ENCODE peak calls at places on chromosomes 5 and 9, in five cellular contexts. M, V, S, H and T are unnamed samples.

GRCh38 chr5:160165137-160166068 is 46.2 kb upstream of the PWWP2A start:
- ATAC-seq in M (peak; percentile 92), V (peak; percentile 41), S (peak; percentile 92), H (peak; percentile 79), T (peak; percentile 88)

GRCh38 chr5:77218263-77218662 is 7.8 kb downstream of the PDE8B start:
- ATAC-seq in M (no peak), V (peak; percentile 69), S (peak; percentile 98), H (peak; percentile 61), T (no peak)

GRCh38 chr5:108728566-108729305 is 19.0 kb upstream of the FER start:
- ATAC-seq in M (peak; percentile 66), V (peak; percentile 52), S (peak; percentile 67), H (peak; percentile 52), T (no peak)

GRCh38 chr9:76676857-76677256 is 87.4 kb upstream of the PCA3 start:
- ATAC-seq in M (no peak), V (no peak), S (no peak), H (no peak), T (no peak)

GRCh38 chr5:77483662-77484061 is 8.5 kb downstream of the WDR41 start:
- ATAC-seq in M (no peak), V (no peak), S (no peak), H (no peak), T (no peak)

GRCh38 chr9:33186457-33187168 is 19.5 kb upstream of the B4GALT1 start:
- ATAC-seq in M (peak; percentile 34), V (peak; percentile 67), S (no peak), H (peak; percentile 54), T (peak; percentile 64)

GRCh38 chr9:126248680-126249079 is 77.9 kb upstream of the MVB12B start:
- ATAC-seq in M (no peak), V (no peak), S (no peak), H (no peak), T (no peak)

GRCh38 chr5:128777052-128777451 is 188.2 kb upstream of the SLC27A6 start:
- ATAC-seq in M (no peak), V (peak; percentile 92), S (no peak), H (no peak), T (no peak)

GRCh38 chr9:109467936-109468335 is 30.2 kb downstream of the PTPN3 start:
- ATAC-seq in M (no peak), V (peak; percentile 60), S (no peak), H (no peak), T (no peak)

GRCh38 chr5:177194278-177194677 is 60.7 kb downstream of the NSD1 start:
- ATAC-seq in M (no peak), V (no peak), S (peak; percentile 99), H (no peak), T (peak; percentile 78)

GRCh38 chr9:109100543-109101201 is 19.1 kb downstream of the TMEM245 start:
- ATAC-seq in M (no peak), V (peak; percentile 15), S (no peak), H (no peak), T (no peak)

GRCh38 chr9:130499804-130500263 is 55.1 kb downstream of the ASS1 start:
- ATAC-seq in M (no peak), V (no peak), S (peak; percentile 75), H (peak; percentile 62), T (no peak)

GRCh38 chr9:16241231-16241630 is 629.2 kb downstream of the BNC2 start:
- ATAC-seq in M (no peak), V (no peak), S (no peak), H (no peak), T (no peak)

GRCh38 chr5:96125335-96125891 is 163.8 kb upstream of the ELL2 start:
- ATAC-seq in M (no peak), V (no peak), S (no peak), H (no peak), T (peak; percentile 53)

GRCh38 chr5:122164070-122164435 is 34.7 kb downstream of the ZNF474 start:
- ATAC-seq in M (no peak), V (no peak), S (peak; percentile 64), H (no peak), T (no peak)

GRCh38 chr5:54756796-54757402 is 228.5 kb downstream of the ESM1 start:
- ATAC-seq in M (no peak), V (no peak), S (no peak), H (no peak), T (no peak)

GRCh38 chr5:143427122-143427735 is 23.7 kb upstream of the NR3C1 start:
- ATAC-seq in M (no peak), V (peak; percentile 55), S (no peak), H (no peak), T (no peak)

GRCh38 chr9:81032831-81033230 is 656.5 kb downstream of the TLE1 start:
- ATAC-seq in M (no peak), V (no peak), S (no peak), H (no peak), T (no peak)

GRCh38 chr9:111621895-111622480 is 9.1 kb upstream of the DNAJC25 start:
- ATAC-seq in M (no peak), V (peak; percentile 88), S (peak; percentile 90), H (peak; percentile 89), T (peak; percentile 53)

GRCh38 chr5:134273642-134274361 is 47.9 kb upstream of the PPP2CA start:
- ATAC-seq in M (no peak), V (no peak), S (no peak), H (no peak), T (no peak)

GRCh38 chr9:135490166-135490870 is 10.2 kb upstream of the MRPS2 start:
- ATAC-seq in M (no peak), V (no peak), S (no peak), H (no peak), T (no peak)

GRCh38 chr9:16255217-16255616 is 615.3 kb downstream of the BNC2 start:
- ATAC-seq in M (no peak), V (no peak), S (no peak), H (no peak), T (no peak)

GRCh38 chr5:134735243-134735642 is 3.1 kb upstream of the CAMLG start:
- ATAC-seq in M (no peak), V (no peak), S (no peak), H (no peak), T (no peak)

GRCh38 chr5:119816055-119816454 is 186.7 kb downstream of the FAM170A start:
- ATAC-seq in M (no peak), V (no peak), S (no peak), H (no peak), T (no peak)

GRCh38 chr5:72883850-72884249 is 67.4 kb downstream of the TNPO1 start:
- ATAC-seq in M (no peak), V (no peak), S (no peak), H (no peak), T (no peak)

DNA sequence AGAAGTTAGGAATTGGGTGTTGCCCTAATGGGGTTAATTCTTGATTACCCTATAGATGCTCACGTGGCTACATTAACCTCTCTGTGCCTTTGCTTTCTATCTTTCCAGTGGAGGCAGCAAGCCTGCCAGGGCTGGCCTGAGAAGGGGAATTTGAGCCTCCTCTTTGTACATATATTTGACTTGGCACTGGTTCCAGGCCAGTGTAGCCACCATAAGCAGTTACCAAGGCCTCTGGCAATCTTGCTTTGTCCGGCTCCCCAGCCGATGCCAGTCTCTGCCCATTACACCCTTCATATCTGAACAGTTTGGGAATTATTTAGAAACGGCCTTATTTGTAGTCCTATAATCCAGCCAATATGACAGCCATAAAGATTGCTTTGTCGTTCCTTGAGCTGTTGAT is 58.6 kb upstream of the PPARGC1B start:
- ATAC-seq in M (no peak), V (no peak), S (peak; percentile 42), H (no peak), T (no peak)
- TF ChIP-seq EP300 in M (no peak), V (no peak), S (no peak), H (no peak), T (no peak)

GRCh38 chr5:16791036-16791705 is 144.9 kb downstream of the MYO10 start:
- ATAC-seq in M (no peak), V (peak; percentile 76), S (peak; percentile 58), H (peak; percentile 75), T (peak; percentile 36)
- H3K27ac ChIP-seq in M (no peak overlapping the region), V (no peak overlapping the region), S (peak overlapping the region; percentile 49), H (no peak overlapping the region), T (no peak overlapping the region)

DNA sequence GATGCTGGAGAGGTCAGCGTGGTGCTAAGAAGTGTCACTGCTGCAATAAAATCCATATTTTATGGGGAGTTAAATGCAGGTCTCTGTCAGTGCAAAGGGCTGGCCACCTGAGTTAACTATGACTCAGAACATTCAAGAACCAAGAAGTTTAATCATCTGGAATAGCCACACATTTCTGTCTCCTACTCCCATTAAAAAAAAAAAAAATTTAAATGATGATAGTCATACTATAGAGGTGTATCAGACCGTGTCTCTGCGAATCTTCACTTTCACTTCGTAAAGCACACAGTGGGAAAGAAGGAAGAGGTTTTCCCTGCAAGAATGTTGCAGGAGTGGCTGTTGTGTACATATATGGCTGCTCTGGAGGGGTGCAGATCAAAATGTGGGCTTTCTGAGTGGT is 1.4 kb downstream of the CDH6 start:
- ATAC-seq in M (no peak), V (no peak), S (no peak), H (no peak), T (no peak)
- TF ChIP-seq EP300 in M (no peak), V (no peak), S (no peak), H (no peak), T (no peak)

GRCh38 chr5:168740055-168740820 is 161.1 kb upstream of the PANK3 start:
- ATAC-seq in M (no peak), V (no peak), S (no peak), H (no peak), T (peak; percentile 30)

GRCh38 chr5:168734119-168734518 is 155.0 kb upstream of the PANK3 start:
- ATAC-seq in M (no peak), V (peak; percentile 18), S (no peak), H (no peak), T (no peak)

GRCh38 chr5:168737066-168737465 is 157.9 kb upstream of the PANK3 start:
- ATAC-seq in M (peak; percentile 9), V (no peak), S (no peak), H (no peak), T (no peak)

GRCh38 chr5:168734657-168735344 is 155.6 kb upstream of the PANK3 start:
- ATAC-seq in M (peak; percentile 64), V (peak; percentile 94), S (no peak), H (no peak), T (peak; percentile 91)

GRCh38 chr5:168736201-168736940 is 157.2 kb upstream of the PANK3 start:
- ATAC-seq in M (no peak), V (no peak), S (no peak), H (no peak), T (no peak)
- H3K27ac ChIP-seq in M (peak overlapping the region; percentile 67), V (no peak overlapping the region), S (no peak overlapping the region), H (no peak overlapping the region), T (no peak overlapping the region)

GRCh38 chr5:12999667-13000066 is 944.8 kb downstream of the DNAH5 start:
- ATAC-seq in M (no peak), V (no peak), S (no peak), H (no peak), T (no peak)

GRCh38 chr5:13003457-13003856 is 941.0 kb downstream of the DNAH5 start:
- ATAC-seq in M (no peak), V (no peak), S (no peak), H (no peak), T (no peak)
- TF ChIP-seq EP300 in M (no peak), V (no peak), S (no peak), H (no peak), T (no peak)